ENCODE peak calls at places on chromosomes 13 and 19, in five cellular contexts. One of them, this sample, is unnamed.

GRCh38 chr13:44052843-44053607 is 173.3 kb downstream of the LACC1 start:
- DNase-seq in stimulated activated CD8-positive, alpha-beta memory T cell treated with anti-CD3 and anti-CD28 coated beads, Interleukin-15, amount 100 ng/mL, for 24 hours: no peak
- DNase-seq in fibroblast of lung: peak; percentile 53
- DNase-seq in foreskin keratinocyte: no peak
- DNase-seq in thoracic aorta: peak; percentile 7
- DNase-seq in this sample: peak; percentile 30

GRCh38 chr19:29867984-29868383 is 56.2 kb downstream of the CCNE1 start:
- DNase-seq in thoracic aorta: no peak
- DNase-seq in fibroblast of lung: no peak
- DNase-seq in stimulated activated CD8-positive, alpha-beta memory T cell treated with anti-CD3 and anti-CD28 coated beads, Interleukin-15, amount 100 ng/mL, for 24 hours: no peak
- DNase-seq in foreskin keratinocyte: no peak
- DNase-seq in this sample: no peak

GRCh38 chr19:31263317-31263716 is 85.9 kb downstream of the TSHZ3 start:
- DNase-seq in foreskin keratinocyte: no peak
- DNase-seq in stimulated activated CD8-positive, alpha-beta memory T cell treated with anti-CD3 and anti-CD28 coated beads, Interleukin-15, amount 100 ng/mL, for 24 hours: no peak
- DNase-seq in thoracic aorta: no peak
- DNase-seq in fibroblast of lung: no peak
- DNase-seq in this sample: peak; percentile 17

GRCh38 chr13:84649853-84650252 is 767.6 kb upstream of the SLITRK1 start:
- DNase-seq in thoracic aorta: no peak
- DNase-seq in stimulated activated CD8-positive, alpha-beta memory T cell treated with anti-CD3 and anti-CD28 coated beads, Interleukin-15, amount 100 ng/mL, for 24 hours: no peak
- DNase-seq in fibroblast of lung: no peak
- DNase-seq in foreskin keratinocyte: peak; percentile 30
- DNase-seq in this sample: no peak

GRCh38 chr19:29531458-29532025 is 5.7 kb downstream of the VSTM2B start:
- DNase-seq in thoracic aorta: no peak
- DNase-seq in foreskin keratinocyte: no peak
- DNase-seq in stimulated activated CD8-positive, alpha-beta memory T cell treated with anti-CD3 and anti-CD28 coated beads, Interleukin-15, amount 100 ng/mL, for 24 hours: no peak
- DNase-seq in fibroblast of lung: no peak
- DNase-seq in this sample: no peak

GRCh38 chr19:10402441-10403038 is 802 bp downstream of the CDC37 start:
- DNase-seq in thoracic aorta: no peak
- DNase-seq in fibroblast of lung: peak; percentile 52
- DNase-seq in stimulated activated CD8-positive, alpha-beta memory T cell treated with anti-CD3 and anti-CD28 coated beads, Interleukin-15, amount 100 ng/mL, for 24 hours: no peak
- DNase-seq in foreskin keratinocyte: no peak
- DNase-seq in this sample: no peak

GRCh38 chr19:45780448-45781281 is 1.6 kb downstream of the DMPK start:
- DNase-seq in stimulated activated CD8-positive, alpha-beta memory T cell treated with anti-CD3 and anti-CD28 coated beads, Interleukin-15, amount 100 ng/mL, for 24 hours: no peak
- DNase-seq in foreskin keratinocyte: no peak
- DNase-seq in thoracic aorta: no peak
- DNase-seq in fibroblast of lung: no peak
- DNase-seq in this sample: peak; percentile 78

GRCh38 chr19:39924389-39924788 is 10.0 kb downstream of the FCGBP start:
- DNase-seq in fibroblast of lung: no peak
- DNase-seq in thoracic aorta: no peak
- DNase-seq in stimulated activated CD8-positive, alpha-beta memory T cell treated with anti-CD3 and anti-CD28 coated beads, Interleukin-15, amount 100 ng/mL, for 24 hours: no peak
- DNase-seq in foreskin keratinocyte: no peak
- DNase-seq in this sample: no peak

GRCh38 chr13:28425796-28426195 is 69.1 kb downstream of the FLT1 start:
- DNase-seq in fibroblast of lung: no peak
- DNase-seq in stimulated activated CD8-positive, alpha-beta memory T cell treated with anti-CD3 and anti-CD28 coated beads, Interleukin-15, amount 100 ng/mL, for 24 hours: no peak
- DNase-seq in thoracic aorta: no peak
- DNase-seq in foreskin keratinocyte: no peak
- DNase-seq in this sample: no peak

GRCh38 chr13:49220035-49220855 is at the start of gene MLNR:
- DNase-seq in foreskin keratinocyte: no peak
- DNase-seq in stimulated activated CD8-positive, alpha-beta memory T cell treated with anti-CD3 and anti-CD28 coated beads, Interleukin-15, amount 100 ng/mL, for 24 hours: no peak
- DNase-seq in thoracic aorta: no peak
- DNase-seq in fibroblast of lung: peak; percentile 33
- DNase-seq in this sample: no peak

GRCh38 chr19:46040952-46041500 is at the start of gene IGFL4:
- DNase-seq in foreskin keratinocyte: peak; percentile 77
- DNase-seq in stimulated activated CD8-positive, alpha-beta memory T cell treated with anti-CD3 and anti-CD28 coated beads, Interleukin-15, amount 100 ng/mL, for 24 hours: no peak
- DNase-seq in thoracic aorta: no peak
- DNase-seq in fibroblast of lung: peak; percentile 14
- DNase-seq in this sample: no peak

GRCh38 chr19:17348700-17349099 is 11.3 kb downstream of the GTPBP3 start:
- DNase-seq in stimulated activated CD8-positive, alpha-beta memory T cell treated with anti-CD3 and anti-CD28 coated beads, Interleukin-15, amount 100 ng/mL, for 24 hours: no peak
- DNase-seq in thoracic aorta: peak; percentile 51
- DNase-seq in fibroblast of lung: peak; percentile 45
- DNase-seq in foreskin keratinocyte: no peak
- DNase-seq in this sample: peak; percentile 82

GRCh38 chr19:19539738-19540703 is 2.0 kb downstream of the CILP2 start:
- DNase-seq in thoracic aorta: no peak
- DNase-seq in stimulated activated CD8-positive, alpha-beta memory T cell treated with anti-CD3 and anti-CD28 coated beads, Interleukin-15, amount 100 ng/mL, for 24 hours: peak; percentile 38
- DNase-seq in foreskin keratinocyte: peak; percentile 70
- DNase-seq in fibroblast of lung: peak; percentile 71
- DNase-seq in this sample: no peak

GRCh38 chr13:103288114-103288513 is 221.9 kb upstream of the SLC10A2 start:
- DNase-seq in fibroblast of lung: no peak
- DNase-seq in stimulated activated CD8-positive, alpha-beta memory T cell treated with anti-CD3 and anti-CD28 coated beads, Interleukin-15, amount 100 ng/mL, for 24 hours: no peak
- DNase-seq in thoracic aorta: no peak
- DNase-seq in foreskin keratinocyte: no peak
- DNase-seq in this sample: no peak

GRCh38 chr19:23286477-23286876 is 36.3 kb upstream of the ZNF724 start:
- DNase-seq in foreskin keratinocyte: no peak
- DNase-seq in fibroblast of lung: no peak
- DNase-seq in thoracic aorta: no peak
- DNase-seq in stimulated activated CD8-positive, alpha-beta memory T cell treated with anti-CD3 and anti-CD28 coated beads, Interleukin-15, amount 100 ng/mL, for 24 hours: no peak
- DNase-seq in this sample: no peak

GRCh38 chr13:99656843-99657506 is 155.7 kb downstream of the TM9SF2 start:
- DNase-seq in foreskin keratinocyte: no peak
- DNase-seq in stimulated activated CD8-positive, alpha-beta memory T cell treated with anti-CD3 and anti-CD28 coated beads, Interleukin-15, amount 100 ng/mL, for 24 hours: no peak
- DNase-seq in thoracic aorta: no peak
- DNase-seq in fibroblast of lung: no peak
- DNase-seq in this sample: no peak

GRCh38 chr19:597406-598315 is 8.0 kb downstream of the HCN2 start:
- DNase-seq in foreskin keratinocyte: no peak
- DNase-seq in stimulated activated CD8-positive, alpha-beta memory T cell treated with anti-CD3 and anti-CD28 coated beads, Interleukin-15, amount 100 ng/mL, for 24 hours: no peak
- DNase-seq in thoracic aorta: no peak
- DNase-seq in fibroblast of lung: no peak
- DNase-seq in this sample: no peak

GRCh38 chr19:19606021-19606420 is 12.5 kb downstream of the PBX4 start:
- DNase-seq in stimulated activated CD8-positive, alpha-beta memory T cell treated with anti-CD3 and anti-CD28 coated beads, Interleukin-15, amount 100 ng/mL, for 24 hours: no peak
- DNase-seq in fibroblast of lung: no peak
- DNase-seq in foreskin keratinocyte: peak; percentile 87
- DNase-seq in thoracic aorta: no peak
- DNase-seq in this sample: no peak

GRCh38 chr13:87671031-87671823 is at the start of gene SLITRK5:
- DNase-seq in thoracic aorta: no peak
- DNase-seq in fibroblast of lung: peak; percentile 90
- DNase-seq in stimulated activated CD8-positive, alpha-beta memory T cell treated with anti-CD3 and anti-CD28 coated beads, Interleukin-15, amount 100 ng/mL, for 24 hours: peak; percentile 40
- DNase-seq in foreskin keratinocyte: peak; percentile 80
- DNase-seq in this sample: peak; percentile 69

GRCh38 chr13:34748078-34748477 is 194.0 kb upstream of the NBEA start:
- DNase-seq in foreskin keratinocyte: no peak
- DNase-seq in thoracic aorta: no peak
- DNase-seq in stimulated activated CD8-positive, alpha-beta memory T cell treated with anti-CD3 and anti-CD28 coated beads, Interleukin-15, amount 100 ng/mL, for 24 hours: no peak
- DNase-seq in fibroblast of lung: peak; percentile 79
- DNase-seq in this sample: peak; percentile 64

This sample was measured in tibial artery.